ENCODE peak calls at places on chromosomes 12 and 14, in eight cellular contexts. N, R, C, H, W, Y, O and U are unnamed samples.

GRCh38 chr14:100295376-100296105 is 10.7 kb downstream of the SLC25A29 start:
- DNase-seq in N (no peak), R (no peak), C (no peak), H (no peak), W (no peak), Y (no peak), O (peak; percentile 33), U (no peak)

GRCh38 chr12:130338794-130339601 is 1.3 kb downstream of the PIWIL1 start:
- DNase-seq in N (no peak), R (no peak), C (no peak), H (no peak), W (no peak), Y (no peak), O (no peak), U (no peak)

GRCh38 chr14:53384073-53384472 is 230.9 kb upstream of the DDHD1 start:
- DNase-seq in N (no peak), R (no peak), C (no peak), H (no peak), W (no peak), Y (no peak), O (no peak), U (no peak)

GRCh38 chr14:23648764-23649460 is 12.7 kb downstream of the DHRS2 start:
- DNase-seq in N (no peak), R (no peak), C (no peak), H (no peak), W (no peak), Y (no peak), O (no peak), U (no peak)

GRCh38 chr14:32075636-32076277 is 1.3 kb upstream of the ARHGAP5 start:
- DNase-seq in N (peak; percentile 59), R (no peak), C (no peak), H (peak; percentile 2), W (no peak), Y (peak; percentile 53), O (peak; percentile 83), U (no peak)

GRCh38 chr14:73997944-73998451 is 21.1 kb downstream of the ENTPD5 start:
- DNase-seq in N (peak; percentile 70), R (no peak), C (no peak), H (no peak), W (no peak), Y (no peak), O (no peak), U (no peak)

GRCh38 chr14:103330536-103330935 is 3.5 kb upstream of the EIF5 start:
- DNase-seq in N (no peak), R (no peak), C (no peak), H (no peak), W (no peak), Y (no peak), O (no peak), U (no peak)

GRCh38 chr14:66443158-66443695 is 42.9 kb upstream of the CCDC196 start:
- DNase-seq in N (no peak), R (no peak), C (no peak), H (no peak), W (no peak), Y (no peak), O (no peak), U (no peak)

GRCh38 chr14:30193056-30193455 is 265.4 kb upstream of the PRKD1 start:
- DNase-seq in N (no peak), R (no peak), C (no peak), H (no peak), W (no peak), Y (no peak), O (no peak), U (no peak)

GRCh38 chr12:64207453-64207852 is 14.6 kb downstream of the KICS2 start:
- DNase-seq in N (no peak), R (no peak), C (no peak), H (no peak), W (no peak), Y (no peak), O (no peak), U (no peak)

GRCh38 chr12:60259241-60259640 is 663.4 kb downstream of the SLC16A7 start:
- DNase-seq in N (no peak), R (no peak), C (no peak), H (no peak), W (no peak), Y (no peak), O (no peak), U (no peak)

GRCh38 chr12:60262378-60262777 is 666.5 kb downstream of the SLC16A7 start:
- DNase-seq in N (no peak), R (no peak), C (no peak), H (no peak), W (no peak), Y (no peak), O (no peak), U (no peak)

GRCh38 chr12:60255044-60255443 is 659.2 kb downstream of the SLC16A7 start:
- DNase-seq in N (no peak), R (no peak), C (no peak), H (no peak), W (no peak), Y (no peak), O (no peak), U (no peak)

GRCh38 chr12:60257063-60257462 is 661.2 kb downstream of the SLC16A7 start:
- DNase-seq in N (no peak), R (peak; percentile 43), C (no peak), H (peak; percentile 86), W (no peak), Y (no peak), O (no peak), U (peak; percentile 59)
- TF ChIP-seq CTCF in N (no peak), R (peak; percentile 30), C (no peak), H (peak; percentile 47), W (no peak), Y (no peak), O (no peak), U (peak; percentile 29)

DNA sequence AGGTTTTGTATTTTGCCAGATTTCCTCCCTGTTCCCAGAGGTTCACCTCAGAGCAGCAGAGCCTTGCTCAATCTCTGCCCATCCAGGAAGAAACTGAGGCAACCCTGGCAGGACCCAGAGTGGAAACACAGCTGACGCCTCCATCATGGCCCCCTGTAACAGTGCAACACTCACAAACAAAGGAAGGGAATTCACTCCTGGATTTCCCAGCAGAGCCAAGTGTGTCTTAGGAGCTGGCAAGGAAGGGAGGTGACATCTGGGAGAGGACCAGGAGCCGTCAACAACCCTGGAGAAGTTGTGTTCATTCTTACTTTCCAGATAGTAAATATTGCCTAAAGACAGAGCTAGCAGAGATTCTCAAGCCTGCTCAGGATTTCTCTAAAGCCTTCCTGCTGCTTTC is 73.7 kb downstream of the IRF2BPL start:
- DNase-seq in N (no peak), R (no peak), C (no peak), H (no peak), W (no peak), Y (no peak), O (no peak), U (no peak)
- H3K27ac ChIP-seq in N (peak overlapping the region; percentile 88), R (peak overlapping the region; percentile 98), C (peak overlapping the region; percentile 90), H (peak overlapping the region; percentile 91), W (peak overlapping the region; percentile 84), Y (peak overlapping the region; percentile 96), O (peak overlapping the region; percentile 99), U (peak overlapping the region; percentile 57)

GRCh38 chr12:104494816-104495158 is 38.0 kb downstream of the CHST11 start:
- DNase-seq in N (no peak), R (no peak), C (no peak), H (no peak), W (no peak), Y (no peak), O (no peak), U (no peak)
- H3K4me3 ChIP-seq in N (no peak overlapping the region), R (no peak overlapping the region), C (no peak overlapping the region), H (no peak overlapping the region), W (no peak overlapping the region), Y (peak overlapping the region; percentile 8), O (no peak overlapping the region), U (no peak overlapping the region)

GRCh38 chr12:67430708-67431335 is 161.7 kb downstream of the CAND1 start:
- DNase-seq in N (no peak), R (no peak), C (no peak), H (no peak), W (no peak), Y (peak; percentile 74), O (no peak), U (no peak)
- TF ChIP-seq CTCF in N (no peak), R (no peak), C (no peak), H (no peak), W (no peak), Y (peak; percentile 58), O (no peak), U (no peak)

GRCh38 chr12:13103391-13104033 is at the start of gene GSG1:
- DNase-seq in N (no peak), R (no peak), C (no peak), H (peak; percentile 44), W (no peak), Y (no peak), O (no peak), U (no peak)
- H3K27ac ChIP-seq in N (peak within 1 kb of the TSS; percentile 82), R (peak within 1 kb of the TSS; percentile 89), C (peak within 1 kb of the TSS; percentile 97), H (peak within 1 kb of the TSS; percentile 27), W (peak within 1 kb of the TSS; percentile 99), Y (peak within 1 kb of the TSS; percentile 93), O (peak within 1 kb of the TSS; percentile 100), U (peak within 1 kb of the TSS; percentile 52)

GRCh38 chr14:69044296-69044695 is 65.2 kb upstream of the ACTN1 start:
- DNase-seq in N (no peak), R (no peak), C (no peak), H (no peak), W (no peak), Y (no peak), O (no peak), U (no peak)

GRCh38 chr14:69044965-69045555 is 66.0 kb upstream of the ACTN1 start:
- DNase-seq in N (no peak), R (no peak), C (no peak), H (peak; percentile 91), W (no peak), Y (peak; percentile 51), O (no peak), U (no peak)

GRCh38 chr14:69047255-69047654 is 68.2 kb upstream of the ACTN1 start:
- DNase-seq in N (no peak), R (no peak), C (no peak), H (no peak), W (no peak), Y (no peak), O (no peak), U (no peak)

GRCh38 chr14:69046468-69046867 is 67.4 kb upstream of the ACTN1 start:
- DNase-seq in N (no peak), R (no peak), C (no peak), H (peak; percentile 77), W (no peak), Y (no peak), O (no peak), U (no peak)

GRCh38 chr14:69045857-69046351 is 66.8 kb upstream of the ACTN1 start:
- DNase-seq in N (no peak), R (no peak), C (no peak), H (no peak), W (no peak), Y (no peak), O (no peak), U (no peak)
- H3K4me3 ChIP-seq in N (no peak overlapping the region), R (no peak overlapping the region), C (no peak overlapping the region), H (no peak overlapping the region), W (no peak overlapping the region), Y (no peak overlapping the region), O (no peak overlapping the region), U (no peak overlapping the region)